ENCODE peak calls at places on chromosomes 12 and 14, in nine cellular contexts. One of them, this sample, is unnamed.

GRCh38 chr14:79465651-79466050 is 745.7 kb downstream of the DIO2 start:
- DNase-seq in GM06990: no peak
- DNase-seq in BJ: no peak
- DNase-seq in RWPE1: no peak
- DNase-seq in cardiac fibroblast: no peak
- DNase-seq in lower lobe of right lung: no peak
- DNase-seq in AG09309: no peak
- DNase-seq in lung: no peak
- DNase-seq in nephron progenitor cell: no peak
- DNase-seq in this sample: no peak

GRCh38 chr14:103281496-103282231 is 52.4 kb upstream of the EIF5 start:
- DNase-seq in GM06990: no peak
- DNase-seq in BJ: no peak
- DNase-seq in RWPE1: peak
- DNase-seq in cardiac fibroblast: peak
- DNase-seq in lower lobe of right lung: no peak
- DNase-seq in AG09309: peak
- DNase-seq in lung: no peak
- DNase-seq in nephron progenitor cell: peak
- DNase-seq in this sample: no peak

GRCh38 chr14:30621354-30621953 is 665 bp upstream of the SCFD1 start:
- DNase-seq in GM06990: peak
- DNase-seq in BJ: no peak
- DNase-seq in RWPE1: peak
- DNase-seq in cardiac fibroblast: peak
- DNase-seq in lower lobe of right lung: peak
- DNase-seq in AG09309: no peak
- DNase-seq in lung: no peak
- DNase-seq in nephron progenitor cell: no peak
- DNase-seq in this sample: no peak

GRCh38 chr12:76519538-76519937 is 40.0 kb downstream of the OSBPL8 start:
- DNase-seq in GM06990: no peak
- DNase-seq in BJ: no peak
- DNase-seq in RWPE1: no peak
- DNase-seq in cardiac fibroblast: no peak
- DNase-seq in lower lobe of right lung: no peak
- DNase-seq in AG09309: no peak
- DNase-seq in lung: no peak
- DNase-seq in nephron progenitor cell: no peak
- DNase-seq in this sample: no peak

GRCh38 chr12:40152783-40153383 is 47.0 kb upstream of the SLC2A13 start:
- DNase-seq in GM06990: no peak
- DNase-seq in BJ: peak
- DNase-seq in RWPE1: no peak
- DNase-seq in cardiac fibroblast: peak
- DNase-seq in lower lobe of right lung: peak
- DNase-seq in AG09309: peak
- DNase-seq in lung: peak
- DNase-seq in nephron progenitor cell: peak
- DNase-seq in this sample: peak

GRCh38 chr14:94196057-94196456 is 21.9 kb downstream of the PPP4R4 start:
- DNase-seq in GM06990: no peak
- DNase-seq in BJ: no peak
- DNase-seq in RWPE1: no peak
- DNase-seq in cardiac fibroblast: no peak
- DNase-seq in lower lobe of right lung: no peak
- DNase-seq in AG09309: no peak
- DNase-seq in lung: no peak
- DNase-seq in nephron progenitor cell: no peak
- DNase-seq in this sample: no peak

GRCh38 chr12:39990122-39991101 is 115.5 kb downstream of the SLC2A13 start:
- DNase-seq in GM06990: no peak
- DNase-seq in BJ: no peak
- DNase-seq in RWPE1: peak
- DNase-seq in cardiac fibroblast: peak
- DNase-seq in lower lobe of right lung: peak
- DNase-seq in AG09309: peak
- DNase-seq in lung: peak
- DNase-seq in nephron progenitor cell: peak
- DNase-seq in this sample: peak

GRCh38 chr12:93219947-93220346 is 157.8 kb upstream of the NUDT4 start:
- DNase-seq in GM06990: no peak
- DNase-seq in BJ: no peak
- DNase-seq in RWPE1: no peak
- DNase-seq in cardiac fibroblast: no peak
- DNase-seq in lower lobe of right lung: no peak
- DNase-seq in AG09309: no peak
- DNase-seq in lung: no peak
- DNase-seq in nephron progenitor cell: no peak
- DNase-seq in this sample: no peak

GRCh38 chr12:24364921-24365320 is 415.5 kb upstream of the SOX5 start:
- DNase-seq in GM06990: no peak
- DNase-seq in BJ: no peak
- DNase-seq in RWPE1: no peak
- DNase-seq in cardiac fibroblast: no peak
- DNase-seq in lower lobe of right lung: no peak
- DNase-seq in AG09309: no peak
- DNase-seq in lung: no peak
- DNase-seq in nephron progenitor cell: no peak
- DNase-seq in this sample: no peak

GRCh38 chr14:90109858-90110257 is 48.1 kb downstream of the KCNK13 start:
- DNase-seq in GM06990: no peak
- DNase-seq in BJ: no peak
- DNase-seq in RWPE1: peak
- DNase-seq in cardiac fibroblast: no peak
- DNase-seq in lower lobe of right lung: no peak
- DNase-seq in AG09309: no peak
- DNase-seq in lung: no peak
- DNase-seq in nephron progenitor cell: no peak
- DNase-seq in this sample: no peak
- TF ChIP-seq CTCF in GM06990: peak
- TF ChIP-seq CTCF in BJ: no peak
- TF ChIP-seq CTCF in RWPE1: no peak
- TF ChIP-seq CTCF in cardiac fibroblast: peak
- TF ChIP-seq CTCF in lower lobe of right lung: no peak
- TF ChIP-seq CTCF in AG09309: peak
- TF ChIP-seq CTCF in lung: no peak
- TF ChIP-seq CTCF in nephron progenitor cell: no peak
- TF ChIP-seq CTCF in this sample: no peak

DNA sequence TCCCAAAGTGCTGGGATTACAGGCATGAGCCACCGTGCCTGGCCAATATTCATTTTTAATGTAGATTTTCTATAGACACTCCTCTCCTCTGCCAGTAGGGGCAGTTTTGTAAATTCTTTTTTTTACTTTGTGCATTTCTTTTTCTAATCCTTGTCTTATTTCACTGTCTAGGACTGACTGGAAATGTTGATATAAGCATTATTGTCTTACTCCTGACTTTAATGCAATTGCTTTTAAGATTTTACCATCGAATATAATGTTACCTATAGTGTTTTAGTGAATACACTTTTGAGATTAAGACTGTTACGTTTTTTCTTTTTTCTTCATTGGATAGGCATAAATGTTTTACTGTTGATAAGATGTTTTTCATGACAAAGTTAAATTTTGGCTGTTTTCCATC is 35.4 kb upstream of the EMP1 start:
- DNase-seq in GM06990: no peak
- DNase-seq in BJ: no peak
- DNase-seq in RWPE1: no peak
- DNase-seq in cardiac fibroblast: no peak
- DNase-seq in lower lobe of right lung: no peak
- DNase-seq in AG09309: no peak
- DNase-seq in lung: no peak
- DNase-seq in nephron progenitor cell: no peak
- DNase-seq in this sample: no peak
- TF ChIP-seq CTCF in GM06990: peak
- TF ChIP-seq CTCF in BJ: peak
- TF ChIP-seq CTCF in RWPE1: peak
- TF ChIP-seq CTCF in cardiac fibroblast: peak
- TF ChIP-seq CTCF in lower lobe of right lung: no peak
- TF ChIP-seq CTCF in AG09309: peak
- TF ChIP-seq CTCF in lung: no peak
- TF ChIP-seq CTCF in nephron progenitor cell: peak
- TF ChIP-seq CTCF in this sample: no peak

DNA sequence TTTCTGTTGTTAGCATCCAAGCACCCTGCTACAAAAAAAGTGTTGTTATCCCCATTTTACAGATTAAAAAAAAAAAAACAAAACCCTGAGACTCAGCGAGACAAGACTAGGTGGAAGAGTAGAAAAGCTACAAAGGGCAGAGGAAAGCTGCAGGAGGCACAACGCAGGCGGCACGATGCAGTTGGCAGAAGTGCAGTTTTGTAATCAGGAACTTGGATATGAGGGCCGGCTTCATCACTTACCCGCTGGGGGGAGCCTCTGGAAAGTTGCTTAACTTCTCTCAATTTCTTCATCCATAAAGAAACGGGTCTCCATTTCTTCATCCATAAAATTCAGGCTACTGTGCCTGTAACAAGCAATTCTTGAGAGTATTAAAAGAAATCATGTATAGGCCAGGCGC is 33.2 kb upstream of the CCDC60 start:
- DNase-seq in GM06990: no peak
- DNase-seq in BJ: no peak
- DNase-seq in RWPE1: no peak
- DNase-seq in cardiac fibroblast: no peak
- DNase-seq in lower lobe of right lung: no peak
- DNase-seq in AG09309: no peak
- DNase-seq in lung: no peak
- DNase-seq in nephron progenitor cell: no peak
- DNase-seq in this sample: no peak
- TF ChIP-seq CTCF in GM06990: no peak
- TF ChIP-seq CTCF in BJ: no peak
- TF ChIP-seq CTCF in RWPE1: no peak
- TF ChIP-seq CTCF in cardiac fibroblast: no peak
- TF ChIP-seq CTCF in lower lobe of right lung: no peak
- TF ChIP-seq CTCF in AG09309: no peak
- TF ChIP-seq CTCF in lung: no peak
- TF ChIP-seq CTCF in nephron progenitor cell: no peak
- TF ChIP-seq CTCF in this sample: no peak

GRCh38 chr12:17875230-17875629 is 214.8 kb downstream of the RERGL start:
- DNase-seq in GM06990: no peak
- DNase-seq in BJ: no peak
- DNase-seq in RWPE1: no peak
- DNase-seq in cardiac fibroblast: no peak
- DNase-seq in lower lobe of right lung: no peak
- DNase-seq in AG09309: no peak
- DNase-seq in lung: no peak
- DNase-seq in nephron progenitor cell: no peak
- DNase-seq in this sample: no peak
- TF ChIP-seq CTCF in GM06990: no peak
- TF ChIP-seq CTCF in BJ: no peak
- TF ChIP-seq CTCF in RWPE1: no peak
- TF ChIP-seq CTCF in cardiac fibroblast: no peak
- TF ChIP-seq CTCF in lower lobe of right lung: no peak
- TF ChIP-seq CTCF in AG09309: no peak
- TF ChIP-seq CTCF in lung: no peak
- TF ChIP-seq CTCF in nephron progenitor cell: no peak
- TF ChIP-seq CTCF in this sample: no peak

GRCh38 chr14:88535149-88535548 is 19.7 kb downstream of the PTPN21 start:
- DNase-seq in GM06990: no peak
- DNase-seq in BJ: no peak
- DNase-seq in RWPE1: no peak
- DNase-seq in cardiac fibroblast: no peak
- DNase-seq in lower lobe of right lung: no peak
- DNase-seq in AG09309: no peak
- DNase-seq in lung: no peak
- DNase-seq in nephron progenitor cell: no peak
- DNase-seq in this sample: no peak
- TF ChIP-seq CTCF in GM06990: no peak
- TF ChIP-seq CTCF in BJ: no peak
- TF ChIP-seq CTCF in RWPE1: no peak
- TF ChIP-seq CTCF in cardiac fibroblast: no peak
- TF ChIP-seq CTCF in lower lobe of right lung: no peak
- TF ChIP-seq CTCF in AG09309: no peak
- TF ChIP-seq CTCF in lung: no peak
- TF ChIP-seq CTCF in nephron progenitor cell: no peak
- TF ChIP-seq CTCF in this sample: no peak

GRCh38 chr12:50175716-50176026 is 8.5 kb upstream of the CERS5 start:
- DNase-seq in GM06990: no peak
- DNase-seq in BJ: no peak
- DNase-seq in RWPE1: no peak
- DNase-seq in cardiac fibroblast: no peak
- DNase-seq in lower lobe of right lung: no peak
- DNase-seq in AG09309: no peak
- DNase-seq in lung: no peak
- DNase-seq in nephron progenitor cell: no peak
- DNase-seq in this sample: no peak

DNA sequence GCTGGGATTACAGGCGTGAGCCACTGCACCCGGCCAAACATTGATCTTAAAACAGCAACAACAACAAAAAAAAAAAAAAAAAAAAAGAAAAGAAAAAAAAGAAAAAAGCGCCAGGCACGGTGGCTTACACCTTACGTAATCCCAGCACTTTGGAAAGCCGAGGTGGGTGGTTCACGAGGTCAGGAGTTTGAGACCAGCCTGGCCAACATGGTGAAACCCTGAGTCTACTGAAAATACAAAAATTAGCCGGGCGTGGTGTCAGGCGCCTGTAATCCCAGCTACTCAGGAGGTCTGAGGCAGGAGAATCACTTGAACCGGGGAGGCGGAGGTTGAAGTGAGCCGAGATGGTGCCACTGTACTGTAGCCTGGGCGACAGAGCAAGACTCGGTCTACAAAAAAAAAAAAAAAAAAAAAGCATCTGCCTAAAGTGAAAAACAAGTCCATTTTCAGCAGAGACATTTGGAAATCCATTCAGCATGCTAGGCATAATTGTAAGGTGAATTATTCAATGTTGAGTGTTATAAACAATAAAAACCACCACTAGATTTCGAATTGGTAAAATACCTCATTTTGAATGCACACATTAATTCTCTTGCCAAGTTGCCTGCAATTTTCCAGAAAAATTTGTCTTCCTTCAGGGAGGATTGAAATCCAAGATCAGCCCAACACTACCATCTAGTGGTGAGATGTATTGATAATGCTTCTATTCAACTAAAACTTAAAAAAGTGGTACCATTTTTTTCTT is 8.0 kb upstream of the CERS5 start:
- DNase-seq in GM06990: no peak
- DNase-seq in BJ: no peak
- DNase-seq in RWPE1: peak
- DNase-seq in cardiac fibroblast: peak
- DNase-seq in lower lobe of right lung: no peak
- DNase-seq in AG09309: peak
- DNase-seq in lung: peak
- DNase-seq in nephron progenitor cell: peak
- DNase-seq in this sample: no peak
- TF ChIP-seq CTCF in GM06990: peak
- TF ChIP-seq CTCF in BJ: peak
- TF ChIP-seq CTCF in RWPE1: peak
- TF ChIP-seq CTCF in cardiac fibroblast: peak
- TF ChIP-seq CTCF in lower lobe of right lung: peak
- TF ChIP-seq CTCF in AG09309: peak
- TF ChIP-seq CTCF in lung: peak
- TF ChIP-seq CTCF in nephron progenitor cell: peak
- TF ChIP-seq CTCF in this sample: no peak

DNA sequence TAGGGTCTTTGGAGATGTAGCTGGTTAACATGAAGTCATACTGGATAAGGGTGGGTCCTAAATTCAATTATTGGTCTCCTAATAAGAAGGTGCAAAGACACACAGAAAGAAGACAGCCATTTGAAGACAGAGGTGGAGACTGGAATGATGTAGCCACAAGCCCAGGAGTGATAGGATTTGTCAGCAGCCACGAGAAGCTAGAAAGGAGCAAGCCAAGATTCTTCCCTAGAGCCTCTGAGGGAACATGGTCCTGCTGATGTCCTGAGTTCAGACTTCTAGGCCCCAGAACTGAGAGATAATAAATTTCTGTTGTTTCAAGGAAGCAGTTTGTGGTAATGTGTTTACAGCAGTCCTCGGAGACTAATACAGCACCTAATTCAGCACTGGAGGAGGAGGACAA is 203.3 kb upstream of the SRRM4 start:
- DNase-seq in GM06990: no peak
- DNase-seq in BJ: no peak
- DNase-seq in RWPE1: no peak
- DNase-seq in cardiac fibroblast: no peak
- DNase-seq in lower lobe of right lung: no peak
- DNase-seq in AG09309: no peak
- DNase-seq in lung: no peak
- DNase-seq in nephron progenitor cell: no peak
- DNase-seq in this sample: no peak
- TF ChIP-seq CTCF in GM06990: no peak
- TF ChIP-seq CTCF in BJ: no peak
- TF ChIP-seq CTCF in RWPE1: no peak
- TF ChIP-seq CTCF in cardiac fibroblast: no peak
- TF ChIP-seq CTCF in lower lobe of right lung: no peak
- TF ChIP-seq CTCF in AG09309: no peak
- TF ChIP-seq CTCF in lung: no peak
- TF ChIP-seq CTCF in nephron progenitor cell: no peak
- TF ChIP-seq CTCF in this sample: no peak